ENCODE peak calls at places on chromosomes 12 and 14, in eight cellular contexts. One of them, this sample, is unnamed.

GRCh38 chr12:68769941-68770340 is 24.0 kb downstream of the SLC35E3 start:
- DNase-seq in transverse colon: no peak
- DNase-seq in sigmoid colon: no peak
- DNase-seq in GM12878: no peak
- DNase-seq in A549: no peak
- DNase-seq in HepG2: no peak
- DNase-seq in tibial nerve: no peak
- DNase-seq in stomach: no peak
- DNase-seq in this sample: no peak

GRCh38 chr12:64390275-64390851 is at the start of gene C12orf56:
- DNase-seq in GM12878: no peak
- DNase-seq in stomach: no peak
- DNase-seq in tibial nerve: no peak
- DNase-seq in HepG2: no peak
- DNase-seq in sigmoid colon: no peak
- DNase-seq in transverse colon: peak
- DNase-seq in A549: peak
- DNase-seq in this sample: no peak

GRCh38 chr14:104117341-104118005 is 20.9 kb upstream of the KIF26A start:
- DNase-seq in stomach: peak
- DNase-seq in GM12878: no peak
- DNase-seq in HepG2: no peak
- DNase-seq in sigmoid colon: no peak
- DNase-seq in transverse colon: no peak
- DNase-seq in A549: no peak
- DNase-seq in tibial nerve: no peak
- DNase-seq in this sample: peak

GRCh38 chr12:65853489-65854157 is 29.3 kb downstream of the HMGA2 start:
- DNase-seq in transverse colon: no peak
- DNase-seq in sigmoid colon: no peak
- DNase-seq in tibial nerve: no peak
- DNase-seq in GM12878: no peak
- DNase-seq in HepG2: no peak
- DNase-seq in A549: no peak
- DNase-seq in stomach: no peak
- DNase-seq in this sample: no peak

GRCh38 chr14:104548802-104549535 is 30.6 kb upstream of the C14orf180 start:
- DNase-seq in sigmoid colon: peak
- DNase-seq in tibial nerve: no peak
- DNase-seq in GM12878: no peak
- DNase-seq in A549: no peak
- DNase-seq in transverse colon: no peak
- DNase-seq in HepG2: no peak
- DNase-seq in stomach: no peak
- DNase-seq in this sample: no peak

GRCh38 chr12:13099066-13099909 is 4.2 kb downstream of the GSG1 start:
- DNase-seq in sigmoid colon: no peak
- DNase-seq in GM12878: no peak
- DNase-seq in HepG2: no peak
- DNase-seq in stomach: no peak
- DNase-seq in tibial nerve: no peak
- DNase-seq in transverse colon: no peak
- DNase-seq in A549: no peak
- DNase-seq in this sample: no peak

GRCh38 chr14:74913986-74914573 is 9.0 kb downstream of the RPS6KL1 start:
- DNase-seq in HepG2: peak
- DNase-seq in tibial nerve: peak
- DNase-seq in sigmoid colon: peak
- DNase-seq in stomach: peak
- DNase-seq in A549: peak
- DNase-seq in transverse colon: peak
- DNase-seq in GM12878: no peak
- DNase-seq in this sample: peak

GRCh38 chr12:52581481-52581880 is 7.8 kb upstream of the KRT74 start:
- DNase-seq in A549: peak
- DNase-seq in GM12878: no peak
- DNase-seq in stomach: no peak
- DNase-seq in tibial nerve: no peak
- DNase-seq in HepG2: no peak
- DNase-seq in sigmoid colon: peak
- DNase-seq in transverse colon: no peak
- DNase-seq in this sample: no peak

GRCh38 chr12:116160196-116160595 is 117.3 kb downstream of the MED13L start:
- DNase-seq in tibial nerve: no peak
- DNase-seq in GM12878: no peak
- DNase-seq in A549: peak
- DNase-seq in stomach: no peak
- DNase-seq in HepG2: no peak
- DNase-seq in sigmoid colon: no peak
- DNase-seq in transverse colon: no peak
- DNase-seq in this sample: no peak

GRCh38 chr12:84077692-84078091 is 834.9 kb downstream of the SLC6A15 start:
- DNase-seq in GM12878: no peak
- DNase-seq in transverse colon: no peak
- DNase-seq in tibial nerve: no peak
- DNase-seq in A549: no peak
- DNase-seq in sigmoid colon: no peak
- DNase-seq in stomach: no peak
- DNase-seq in HepG2: no peak
- DNase-seq in this sample: no peak

GRCh38 chr12:19850341-19851065 is 411.2 kb downstream of the AEBP2 start:
- DNase-seq in A549: no peak
- DNase-seq in GM12878: no peak
- DNase-seq in tibial nerve: no peak
- DNase-seq in transverse colon: no peak
- DNase-seq in stomach: no peak
- DNase-seq in HepG2: no peak
- DNase-seq in sigmoid colon: no peak
- DNase-seq in this sample: no peak
- TF ChIP-seq EP300 in A549: no peak
- TF ChIP-seq EP300 in GM12878: no peak
- TF ChIP-seq EP300 in tibial nerve: no peak
- TF ChIP-seq EP300 in transverse colon: no peak
- TF ChIP-seq EP300 in stomach: no peak
- TF ChIP-seq EP300 in HepG2: no peak
- TF ChIP-seq EP300 in sigmoid colon: no peak
- TF ChIP-seq EP300 in this sample: no peak

GRCh38 chr12:67222302-67222701 is 46.9 kb upstream of the CAND1 start:
- DNase-seq in HepG2: no peak
- DNase-seq in transverse colon: no peak
- DNase-seq in A549: peak
- DNase-seq in GM12878: no peak
- DNase-seq in sigmoid colon: no peak
- DNase-seq in stomach: no peak
- DNase-seq in tibial nerve: no peak
- DNase-seq in this sample: no peak
- TF ChIP-seq EP300 in HepG2: no peak
- TF ChIP-seq EP300 in transverse colon: no peak
- TF ChIP-seq EP300 in A549: no peak
- TF ChIP-seq EP300 in GM12878: no peak
- TF ChIP-seq EP300 in sigmoid colon: no peak
- TF ChIP-seq EP300 in stomach: no peak
- TF ChIP-seq EP300 in tibial nerve: no peak
- TF ChIP-seq EP300 in this sample: no peak

GRCh38 chr12:2057041-2057792 is 4.4 kb downstream of the CACNA1C start:
- DNase-seq in transverse colon: peak
- DNase-seq in stomach: peak
- DNase-seq in A549: peak
- DNase-seq in GM12878: no peak
- DNase-seq in HepG2: peak
- DNase-seq in sigmoid colon: peak
- DNase-seq in tibial nerve: peak
- DNase-seq in this sample: peak
- TF ChIP-seq EP300 in transverse colon: no peak
- TF ChIP-seq EP300 in stomach: no peak
- TF ChIP-seq EP300 in A549: no peak
- TF ChIP-seq EP300 in GM12878: no peak
- TF ChIP-seq EP300 in HepG2: no peak
- TF ChIP-seq EP300 in sigmoid colon: no peak
- TF ChIP-seq EP300 in tibial nerve: no peak
- TF ChIP-seq EP300 in this sample: no peak

GRCh38 chr12:1591543-1591942 is 2.8 kb downstream of the FBXL14 start:
- DNase-seq in tibial nerve: no peak
- DNase-seq in A549: no peak
- DNase-seq in sigmoid colon: no peak
- DNase-seq in stomach: no peak
- DNase-seq in transverse colon: no peak
- DNase-seq in GM12878: no peak
- DNase-seq in HepG2: no peak
- DNase-seq in this sample: no peak

GRCh38 chr12:1591029-1591428 is 3.4 kb downstream of the FBXL14 start:
- DNase-seq in GM12878: no peak
- DNase-seq in sigmoid colon: no peak
- DNase-seq in A549: peak
- DNase-seq in stomach: no peak
- DNase-seq in tibial nerve: no peak
- DNase-seq in HepG2: no peak
- DNase-seq in transverse colon: peak
- DNase-seq in this sample: no peak

GRCh38 chr12:1587927-1588573 is 6.3 kb downstream of the FBXL14 start:
- DNase-seq in stomach: no peak
- DNase-seq in transverse colon: no peak
- DNase-seq in tibial nerve: no peak
- DNase-seq in sigmoid colon: no peak
- DNase-seq in A549: no peak
- DNase-seq in HepG2: no peak
- DNase-seq in GM12878: no peak
- DNase-seq in this sample: no peak

GRCh38 chr12:1588574-1588944 is 5.8 kb downstream of the FBXL14 start:
- DNase-seq in sigmoid colon: no peak
- DNase-seq in GM12878: no peak
- DNase-seq in stomach: no peak
- DNase-seq in A549: no peak
- DNase-seq in HepG2: no peak
- DNase-seq in transverse colon: no peak
- DNase-seq in tibial nerve: no peak
- DNase-seq in this sample: no peak

GRCh38 chr12:1590083-1590979 is 4.0 kb downstream of the FBXL14 start:
- DNase-seq in A549: no peak
- DNase-seq in HepG2: no peak
- DNase-seq in transverse colon: peak
- DNase-seq in stomach: no peak
- DNase-seq in tibial nerve: peak
- DNase-seq in sigmoid colon: no peak
- DNase-seq in GM12878: no peak
- DNase-seq in this sample: no peak
- TF ChIP-seq EP300 in A549: no peak
- TF ChIP-seq EP300 in HepG2: no peak
- TF ChIP-seq EP300 in transverse colon: no peak
- TF ChIP-seq EP300 in stomach: no peak
- TF ChIP-seq EP300 in tibial nerve: no peak
- TF ChIP-seq EP300 in sigmoid colon: no peak
- TF ChIP-seq EP300 in GM12878: no peak
- TF ChIP-seq EP300 in this sample: no peak

GRCh38 chr14:95979339-95980042 is 59.7 kb upstream of the C14orf132 start:
- DNase-seq in A549: no peak
- DNase-seq in tibial nerve: no peak
- DNase-seq in GM12878: no peak
- DNase-seq in sigmoid colon: no peak
- DNase-seq in HepG2: no peak
- DNase-seq in stomach: no peak
- DNase-seq in transverse colon: no peak
- DNase-seq in this sample: no peak
- TF ChIP-seq EP300 in A549: no peak
- TF ChIP-seq EP300 in tibial nerve: no peak
- TF ChIP-seq EP300 in GM12878: no peak
- TF ChIP-seq EP300 in sigmoid colon: no peak
- TF ChIP-seq EP300 in HepG2: no peak
- TF ChIP-seq EP300 in stomach: no peak
- TF ChIP-seq EP300 in transverse colon: no peak
- TF ChIP-seq EP300 in this sample: no peak